ENCODE peak calls at places on chromosomes 5 and 9, in nine cellular contexts. T is IMR-90, E is mammary epithelial cell, M is neural progenitor cell, B is SK-N-SH, O is HepG2, L is endothelial cell of umbilical vein, W is NT2/D1, V is GM23248. Q is an unnamed sample.
A peak's percentile ranks its signal among the peaks of the same experiment; 100 is the strongest.

GRCh38 chr9:114487607-114488300 is 17.5 kb downstream of the WHRN start:
- DNase-seq in T (peak; percentile 69), L (peak; percentile 70), M (peak; percentile 82), B (peak; percentile 75), V (peak; percentile 74), W (peak; percentile 71), O (peak; percentile 71), E (peak; percentile 66), Q (peak; percentile 83)

GRCh38 chr5:57785946-57786345 is 303.3 kb upstream of the ACTBL2 start:
- DNase-seq in E (no peak), L (no peak), W (no peak), M (no peak), O (no peak), T (no peak), B (no peak), V (no peak), Q (no peak)

GRCh38 chr5:158451203-158451982 is 592.4 kb upstream of the CLINT1 start:
- DNase-seq in L (no peak), W (no peak), V (peak; percentile 66), O (no peak), E (no peak), B (peak; percentile 71), M (peak; percentile 4), T (peak; percentile 53), Q (no peak)

GRCh38 chr9:77514886-77515711 is 133.0 kb downstream of the GNA14 start:
- DNase-seq in O (peak; percentile 6), M (no peak), V (peak; percentile 42), W (no peak), T (no peak), B (no peak), E (peak; percentile 5), L (peak; percentile 94), Q (peak; percentile 71)

GRCh38 chr5:149740341-149740740 is 10.2 kb downstream of the PPARGC1B start:
- DNase-seq in V (no peak), L (no peak), O (no peak), M (no peak), E (no peak), W (no peak), T (no peak), B (no peak), Q (no peak)

GRCh38 chr5:77444356-77444755 is 47.8 kb downstream of the WDR41 start:
- DNase-seq in M (no peak), B (no peak), V (peak; percentile 26), W (no peak), T (peak; percentile 29), O (no peak), L (no peak), E (no peak), Q (peak; percentile 64)

GRCh38 chr9:110217656-110218099 is 9.7 kb upstream of the C9orf152 start:
- DNase-seq in E (peak; percentile 22), O (peak; percentile 52), V (peak; percentile 66), W (peak; percentile 50), L (peak; percentile 65), B (peak; percentile 35), M (peak; percentile 52), T (peak; percentile 63), Q (peak; percentile 80)

GRCh38 chr5:144017119-144017518 is 153.3 kb downstream of the YIPF5 start:
- DNase-seq in L (no peak), M (no peak), T (no peak), E (no peak), V (no peak), W (no peak), B (peak; percentile 44), O (no peak), Q (no peak)

GRCh38 chr9:127916665-127917581 is at the start of gene ST6GALNAC4:
- DNase-seq in L (peak; percentile 89), E (peak; percentile 76), O (peak; percentile 70), B (peak; percentile 98), T (peak; percentile 88), W (peak; percentile 80), V (peak; percentile 98), M (peak; percentile 98), Q (peak; percentile 98)

GRCh38 chr5:73032635-73033034 is 76.8 kb downstream of the FCHO2 start:
- DNase-seq in B (no peak), W (no peak), M (no peak), O (no peak), V (no peak), E (no peak), L (no peak), T (no peak), Q (no peak)

GRCh38 chr9:87383341-87384150 is 114.1 kb upstream of the DAPK1 start:
- DNase-seq in E (no peak), B (no peak), V (peak; percentile 16), W (no peak), M (no peak), T (no peak), O (no peak), L (no peak), Q (no peak)

GRCh38 chr9:97319380-97319779 is 11.9 kb downstream of the CCDC180 start:
- DNase-seq in M (no peak), O (no peak), L (no peak), E (no peak), B (no peak), W (no peak), V (no peak), T (no peak), Q (no peak)

GRCh38 chr5:98927988-98928801 is 612 bp downstream of the CHD1 start:
- DNase-seq in B (peak; percentile 82), T (peak; percentile 58), O (peak; percentile 28), L (peak; percentile 65), E (peak; percentile 57), V (peak; percentile 82), W (no peak), M (peak; percentile 80), Q (peak; percentile 94)

GRCh38 chr5:76363385-76364261 is 39.5 kb upstream of the IQGAP2 start:
- DNase-seq in B (no peak), L (no peak), E (no peak), O (peak; percentile 15), T (no peak), M (no peak), W (no peak), V (no peak), Q (no peak)

DNA sequence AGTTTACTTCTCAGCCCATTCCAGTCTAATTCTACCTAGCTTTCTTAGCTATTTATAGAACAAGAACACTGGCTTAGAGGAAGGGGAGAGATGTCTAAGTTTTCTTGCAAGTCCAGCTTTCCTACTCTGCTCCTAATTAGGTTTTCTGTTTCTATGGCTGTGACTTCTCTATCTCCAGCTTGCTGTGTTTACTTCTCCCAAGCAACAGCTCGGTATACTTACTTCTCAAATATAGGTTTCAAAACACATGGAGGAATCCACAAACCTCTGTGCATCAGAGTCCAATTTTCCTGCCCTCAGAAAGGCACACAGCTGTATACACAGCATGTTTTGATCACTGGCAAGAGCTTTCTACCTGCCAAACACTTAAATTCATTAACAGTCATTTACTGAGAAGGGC is 17.4 kb upstream of the HMGCR start:
- DNase-seq in E (no peak), V (no peak), O (no peak), B (no peak), L (no peak), W (no peak), T (no peak), M (no peak), Q (no peak)
- H3K4me1 ChIP-seq in E (peaks cover 18% of the 10 kb centered on the region), V (peaks cover 14% of the 10 kb centered on the region), O (peaks cover 38% of the 10 kb centered on the region), B (peaks cover 12% of the 10 kb centered on the region), L (no peaks in the 10 kb centered on the region), W (peaks cover 2% of the 10 kb centered on the region), T (peaks cover 4% of the 10 kb centered on the region), M (no peaks in the 10 kb centered on the region), Q (peaks cover 15% of the 10 kb centered on the region)

GRCh38 chr9:93064392-93065124 is 6.1 kb downstream of the SUSD3 start:
- DNase-seq in V (no peak), T (no peak), M (no peak), O (no peak), E (peak; percentile 26), W (no peak), L (no peak), B (no peak), Q (no peak)
- H3K9ac ChIP-seq in V (no peak overlapping the region), T (no peak overlapping the region), M (no peak overlapping the region), O (no peak overlapping the region), E (no peak overlapping the region), W (no peak overlapping the region), L (no peak overlapping the region), B (no peak overlapping the region), Q (no peak overlapping the region)

DNA sequence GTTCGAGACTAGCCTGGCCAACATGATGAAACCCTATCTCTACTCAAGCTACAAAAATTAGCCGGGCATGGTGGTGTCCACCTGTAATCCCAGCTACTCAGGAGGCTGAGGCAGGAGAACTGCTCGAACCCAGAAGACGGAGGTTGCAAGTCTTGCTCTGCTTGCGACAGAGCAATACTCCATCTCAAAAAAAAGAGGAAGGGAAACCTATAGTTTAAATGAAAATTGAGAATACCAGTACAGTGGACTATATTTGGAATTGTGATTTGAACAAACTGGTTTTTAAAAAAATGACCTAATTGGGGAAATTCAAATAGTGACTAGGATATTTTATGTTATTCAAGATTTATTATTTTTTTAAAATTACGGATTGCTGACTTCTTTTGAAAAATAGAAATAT is 33.2 kb downstream of the DIAPH1 start:
- DNase-seq in V (no peak), M (no peak), T (no peak), O (no peak), L (no peak), E (no peak), W (no peak), B (no peak), Q (no peak)
- H3K36me3 ChIP-seq in V (peaks cover 47% of the 10 kb centered on the region), M (peaks cover 21% of the 10 kb centered on the region), T (peaks cover 13% of the 10 kb centered on the region), O (peaks cover 14% of the 10 kb centered on the region), L (peaks cover 10% of the 10 kb centered on the region), E (peaks cover 44% of the 10 kb centered on the region), W (peaks cover 67% of the 10 kb centered on the region), B (peaks cover 36% of the 10 kb centered on the region), Q (peaks cover 48% of the 10 kb centered on the region)

GRCh38 chr5:95836544-95836943 is 14.0 kb upstream of the GLRX start:
- DNase-seq in M (no peak), W (no peak), T (no peak), E (no peak), V (no peak), B (no peak), O (no peak), L (peak; percentile 44), Q (no peak)

GRCh38 chr5:95838552-95838951 is 16.0 kb upstream of the GLRX start:
- DNase-seq in B (no peak), L (no peak), E (no peak), V (no peak), M (no peak), T (no peak), O (no peak), W (no peak), Q (no peak)

GRCh38 chr5:95837492-95837891 is 15.0 kb upstream of the GLRX start:
- DNase-seq in W (no peak), B (no peak), V (no peak), T (no peak), E (no peak), L (no peak), O (no peak), M (no peak), Q (no peak)

GRCh38 chr5:95839658-95840057 is 17.1 kb upstream of the GLRX start:
- DNase-seq in T (no peak), E (no peak), M (no peak), O (peak; percentile 69), V (no peak), B (no peak), L (no peak), W (no peak), Q (no peak)

DNA sequence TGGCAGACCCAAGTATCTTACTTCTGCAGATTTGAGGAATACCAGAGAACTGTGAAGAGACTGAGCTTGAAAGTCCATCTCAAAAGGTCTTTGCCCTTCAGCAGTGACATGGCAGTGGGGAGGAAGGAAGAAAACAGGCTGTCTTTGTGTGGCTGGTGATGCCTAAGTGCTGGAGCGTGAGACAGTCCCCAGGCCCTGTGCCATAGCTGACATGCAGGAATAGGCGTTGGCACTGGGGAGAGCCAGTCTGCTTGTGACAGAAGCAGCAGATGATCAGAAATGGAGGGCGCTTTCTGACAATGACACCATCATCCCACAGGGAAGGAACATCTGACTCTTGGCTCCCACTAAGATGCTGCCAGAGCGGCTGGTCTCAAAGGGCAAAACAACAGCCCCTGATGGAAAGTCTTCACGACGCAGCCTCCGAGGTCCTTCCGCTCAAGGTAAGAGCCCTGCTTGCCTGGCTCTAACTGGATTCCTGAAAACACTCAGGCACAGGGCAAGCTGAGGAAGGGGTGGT is 15.5 kb upstream of the GLRX start:
- DNase-seq in W (no peak), O (no peak), M (no peak), B (no peak), E (no peak), T (no peak), V (no peak), L (no peak), Q (no peak)
- H3K4me1 ChIP-seq in W (no peaks in the 10 kb centered on the region), O (peaks cover 80% of the 10 kb centered on the region), M (no peaks in the 10 kb centered on the region), B (peaks cover 9% of the 10 kb centered on the region), E (peaks cover 3% of the 10 kb centered on the region), T (peaks cover 12% of the 10 kb centered on the region), V (peaks cover 44% of the 10 kb centered on the region), L (peaks cover 21% of the 10 kb centered on the region), Q (peaks cover 42% of the 10 kb centered on the region)